ENCODE peak calls at places on chromosomes 2 and 18, in seven cellular contexts. One of them, this sample, is unnamed.

GRCh38 chr2:105136394-105136793 is 98.5 kb downstream of the MRPS9 start:
- DNase-seq in kidney: no peak
- DNase-seq in breast epithelium: no peak
- DNase-seq in brain microvascular endothelial cell: no peak
- DNase-seq in choroid plexus epithelial cell: no peak
- DNase-seq in B cell: no peak
- DNase-seq in esophagus squamous epithelium: no peak
- DNase-seq in this sample: no peak

GRCh38 chr2:121976912-121977311 is 221.5 kb downstream of the TSN start:
- DNase-seq in kidney: no peak
- DNase-seq in breast epithelium: no peak
- DNase-seq in brain microvascular endothelial cell: no peak
- DNase-seq in choroid plexus epithelial cell: no peak
- DNase-seq in B cell: no peak
- DNase-seq in esophagus squamous epithelium: no peak
- DNase-seq in this sample: no peak

GRCh38 chr2:74499269-74499939 is at the start of gene LBX2:
- DNase-seq in kidney: peak; percentile 81
- DNase-seq in breast epithelium: no peak
- DNase-seq in brain microvascular endothelial cell: no peak
- DNase-seq in choroid plexus epithelial cell: no peak
- DNase-seq in B cell: peak; percentile 41
- DNase-seq in esophagus squamous epithelium: no peak
- DNase-seq in this sample: peak; percentile 41

GRCh38 chr2:240812301-240812680 is 7.7 kb downstream of the KIF1A start:
- DNase-seq in kidney: no peak
- DNase-seq in breast epithelium: no peak
- DNase-seq in brain microvascular endothelial cell: no peak
- DNase-seq in choroid plexus epithelial cell: no peak
- DNase-seq in B cell: no peak
- DNase-seq in esophagus squamous epithelium: no peak
- DNase-seq in this sample: no peak

GRCh38 chr2:150165479-150165878 is 322.0 kb downstream of the RND3 start:
- DNase-seq in kidney: no peak
- DNase-seq in breast epithelium: no peak
- DNase-seq in brain microvascular endothelial cell: no peak
- DNase-seq in choroid plexus epithelial cell: no peak
- DNase-seq in B cell: no peak
- DNase-seq in esophagus squamous epithelium: no peak
- DNase-seq in this sample: no peak

GRCh38 chr2:9660154-9660553 is 29.4 kb upstream of the YWHAQ start:
- DNase-seq in kidney: no peak
- DNase-seq in breast epithelium: no peak
- DNase-seq in brain microvascular endothelial cell: no peak
- DNase-seq in choroid plexus epithelial cell: no peak
- DNase-seq in B cell: no peak
- DNase-seq in esophagus squamous epithelium: no peak
- DNase-seq in this sample: no peak

GRCh38 chr2:118269408-118270051 is 181.3 kb downstream of the INSIG2 start:
- DNase-seq in kidney: no peak
- DNase-seq in breast epithelium: no peak
- DNase-seq in brain microvascular endothelial cell: no peak
- DNase-seq in choroid plexus epithelial cell: no peak
- DNase-seq in B cell: no peak
- DNase-seq in esophagus squamous epithelium: no peak
- DNase-seq in this sample: no peak

GRCh38 chr2:182248362-182248761 is 178.5 kb downstream of the PDE1A start:
- DNase-seq in kidney: no peak
- DNase-seq in breast epithelium: no peak
- DNase-seq in brain microvascular endothelial cell: no peak
- DNase-seq in choroid plexus epithelial cell: no peak
- DNase-seq in B cell: no peak
- DNase-seq in esophagus squamous epithelium: no peak
- DNase-seq in this sample: no peak

GRCh38 chr2:19332503-19332902 is 25.9 kb downstream of the OSR1 start:
- DNase-seq in kidney: no peak
- DNase-seq in breast epithelium: no peak
- DNase-seq in brain microvascular endothelial cell: no peak
- DNase-seq in choroid plexus epithelial cell: no peak
- DNase-seq in B cell: no peak
- DNase-seq in esophagus squamous epithelium: no peak
- DNase-seq in this sample: no peak

GRCh38 chr2:134410831-134411231 is 157.0 kb downstream of the MGAT5 start:
- DNase-seq in kidney: no peak
- DNase-seq in breast epithelium: no peak
- DNase-seq in brain microvascular endothelial cell: peak; percentile 66
- DNase-seq in choroid plexus epithelial cell: peak; percentile 37
- DNase-seq in B cell: no peak
- DNase-seq in esophagus squamous epithelium: no peak
- DNase-seq in this sample: no peak

GRCh38 chr18:394997-395383 is 105.5 kb downstream of the COLEC12 start:
- DNase-seq in kidney: no peak
- DNase-seq in breast epithelium: no peak
- DNase-seq in brain microvascular endothelial cell: peak; percentile 46
- DNase-seq in choroid plexus epithelial cell: peak; percentile 74
- DNase-seq in B cell: no peak
- DNase-seq in esophagus squamous epithelium: no peak
- DNase-seq in this sample: no peak

GRCh38 chr2:159968282-159968900 is 94.0 kb downstream of the PLA2R1 start:
- DNase-seq in kidney: no peak
- DNase-seq in breast epithelium: no peak
- DNase-seq in brain microvascular endothelial cell: peak; percentile 32
- DNase-seq in choroid plexus epithelial cell: peak; percentile 75
- DNase-seq in B cell: no peak
- DNase-seq in esophagus squamous epithelium: no peak
- DNase-seq in this sample: peak; percentile 43

GRCh38 chr2:203164311-203164935 is 74.4 kb upstream of the CYP20A1 start:
- DNase-seq in kidney: no peak
- DNase-seq in breast epithelium: no peak
- DNase-seq in brain microvascular endothelial cell: no peak
- DNase-seq in choroid plexus epithelial cell: no peak
- DNase-seq in B cell: no peak
- DNase-seq in esophagus squamous epithelium: no peak
- DNase-seq in this sample: no peak

GRCh38 chr18:12092398-12093229 is 1.0 kb upstream of the ANKRD62 start:
- DNase-seq in kidney: peak; percentile 45
- DNase-seq in breast epithelium: no peak
- DNase-seq in brain microvascular endothelial cell: no peak
- DNase-seq in choroid plexus epithelial cell: no peak
- DNase-seq in B cell: no peak
- DNase-seq in esophagus squamous epithelium: no peak
- DNase-seq in this sample: peak; percentile 69

GRCh38 chr2:74414913-74415761 is 6.3 kb downstream of the C2orf81 start:
- DNase-seq in kidney: peak; percentile 84
- DNase-seq in breast epithelium: no peak
- DNase-seq in brain microvascular endothelial cell: no peak
- DNase-seq in choroid plexus epithelial cell: no peak
- DNase-seq in B cell: peak; percentile 79
- DNase-seq in esophagus squamous epithelium: no peak
- DNase-seq in this sample: peak; percentile 67

GRCh38 chr2:102844911-102845310 is 83.1 kb downstream of the TMEM182 start:
- DNase-seq in kidney: no peak
- DNase-seq in breast epithelium: no peak
- DNase-seq in brain microvascular endothelial cell: no peak
- DNase-seq in choroid plexus epithelial cell: no peak
- DNase-seq in B cell: no peak
- DNase-seq in esophagus squamous epithelium: no peak
- DNase-seq in this sample: no peak

GRCh38 chr2:39860538-39860937 is 81.5 kb upstream of the THUMPD2 start:
- DNase-seq in kidney: no peak
- DNase-seq in breast epithelium: no peak
- DNase-seq in brain microvascular endothelial cell: no peak
- DNase-seq in choroid plexus epithelial cell: no peak
- DNase-seq in B cell: no peak
- DNase-seq in esophagus squamous epithelium: no peak
- DNase-seq in this sample: no peak

GRCh38 chr2:178485356-178485755 is 5.1 kb downstream of the PLEKHA3 start:
- DNase-seq in kidney: no peak
- DNase-seq in breast epithelium: no peak
- DNase-seq in brain microvascular endothelial cell: no peak
- DNase-seq in choroid plexus epithelial cell: no peak
- DNase-seq in B cell: no peak
- DNase-seq in esophagus squamous epithelium: no peak
- DNase-seq in this sample: no peak

GRCh38 chr18:24395049-24395780 is 2.4 kb downstream of the OSBPL1A start:
- DNase-seq in kidney: no peak
- DNase-seq in breast epithelium: no peak
- DNase-seq in brain microvascular endothelial cell: no peak
- DNase-seq in choroid plexus epithelial cell: peak; percentile 40
- DNase-seq in B cell: no peak
- DNase-seq in esophagus squamous epithelium: no peak
- DNase-seq in this sample: no peak

GRCh38 chr18:75214766-75215515 is 4.3 kb downstream of the TSHZ1 start:
- DNase-seq in kidney: no peak
- DNase-seq in breast epithelium: no peak
- DNase-seq in brain microvascular endothelial cell: no peak
- DNase-seq in choroid plexus epithelial cell: no peak
- DNase-seq in B cell: no peak
- DNase-seq in esophagus squamous epithelium: no peak
- DNase-seq in this sample: no peak

GRCh38 chr2:152336854-152337510 is 2.0 kb downstream of the FMNL2 start:
- DNase-seq in kidney: no peak
- DNase-seq in breast epithelium: no peak
- DNase-seq in brain microvascular endothelial cell: peak; percentile 48
- DNase-seq in choroid plexus epithelial cell: peak; percentile 80
- DNase-seq in B cell: no peak
- DNase-seq in esophagus squamous epithelium: no peak
- DNase-seq in this sample: peak; percentile 8

GRCh38 chr18:72985686-72986085 is 117.9 kb upstream of the NETO1 start:
- DNase-seq in kidney: no peak
- DNase-seq in breast epithelium: no peak
- DNase-seq in brain microvascular endothelial cell: no peak
- DNase-seq in choroid plexus epithelial cell: no peak
- DNase-seq in B cell: no peak
- DNase-seq in esophagus squamous epithelium: no peak
- DNase-seq in this sample: no peak

GRCh38 chr2:211133766-211134165 is 577.4 kb downstream of the CPS1 start:
- DNase-seq in kidney: no peak
- DNase-seq in breast epithelium: no peak
- DNase-seq in brain microvascular endothelial cell: peak; percentile 44
- DNase-seq in choroid plexus epithelial cell: peak; percentile 13
- DNase-seq in B cell: no peak
- DNase-seq in esophagus squamous epithelium: no peak
- DNase-seq in this sample: no peak

DNA sequence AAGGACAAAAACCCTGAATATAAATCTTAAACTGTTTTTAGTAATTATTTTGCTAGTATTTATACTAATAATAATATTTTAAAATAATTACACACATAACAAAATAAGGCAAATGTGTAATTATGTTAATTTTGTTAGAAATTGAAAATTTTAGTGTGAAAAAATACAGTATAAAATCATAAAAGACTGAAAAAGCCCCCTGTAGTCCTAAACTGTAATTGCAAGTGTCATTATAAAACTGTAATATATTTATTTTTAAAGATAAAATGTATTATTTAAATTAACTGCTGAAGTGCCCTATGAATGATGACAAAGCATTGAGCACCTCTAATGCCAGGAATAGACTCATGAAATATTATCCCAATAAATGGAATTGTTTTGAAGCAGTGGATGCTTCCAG is 1117.7 kb downstream of the CBLN2 start:
- DNase-seq in kidney: no peak
- DNase-seq in breast epithelium: no peak
- DNase-seq in brain microvascular endothelial cell: no peak
- DNase-seq in choroid plexus epithelial cell: peak; percentile 12
- DNase-seq in B cell: no peak
- DNase-seq in esophagus squamous epithelium: no peak
- DNase-seq in this sample: no peak
- TF ChIP-seq CTCF in kidney: no peak
- TF ChIP-seq CTCF in breast epithelium: no peak
- TF ChIP-seq CTCF in brain microvascular endothelial cell: no peak
- TF ChIP-seq CTCF in choroid plexus epithelial cell: peak; percentile 30
- TF ChIP-seq CTCF in B cell: no peak
- TF ChIP-seq CTCF in esophagus squamous epithelium: no peak
- TF ChIP-seq CTCF in this sample: no peak

DNA sequence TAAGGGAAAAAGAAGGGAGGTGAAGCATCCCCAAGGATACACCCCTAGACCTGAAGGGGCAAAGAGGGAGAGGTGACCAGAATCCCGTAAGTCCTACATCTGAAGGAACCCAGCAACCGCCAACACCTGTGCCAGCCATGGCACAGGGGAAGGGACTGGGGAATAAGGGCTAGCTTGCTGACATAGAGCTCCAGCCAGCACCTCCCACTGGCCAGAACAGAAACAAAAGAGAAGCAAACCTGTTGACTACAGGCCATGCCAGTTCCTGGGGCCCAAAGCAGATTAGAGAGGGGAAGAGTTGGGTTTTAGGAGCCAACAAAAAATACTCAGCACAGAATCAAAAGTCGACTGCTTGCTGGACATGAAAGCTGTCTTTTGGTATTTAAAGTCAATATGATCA is 244.6 kb downstream of the SUCLG1 start:
- DNase-seq in kidney: no peak
- DNase-seq in breast epithelium: no peak
- DNase-seq in brain microvascular endothelial cell: no peak
- DNase-seq in choroid plexus epithelial cell: no peak
- DNase-seq in B cell: no peak
- DNase-seq in esophagus squamous epithelium: no peak
- DNase-seq in this sample: no peak
- TF ChIP-seq CTCF in kidney: no peak
- TF ChIP-seq CTCF in breast epithelium: no peak
- TF ChIP-seq CTCF in brain microvascular endothelial cell: no peak
- TF ChIP-seq CTCF in choroid plexus epithelial cell: no peak
- TF ChIP-seq CTCF in B cell: no peak
- TF ChIP-seq CTCF in esophagus squamous epithelium: no peak
- TF ChIP-seq CTCF in this sample: no peak

GRCh38 chr2:219206442-219207253 is at the start of gene ZFAND2B:
- DNase-seq in kidney: peak; percentile 98
- DNase-seq in breast epithelium: peak; percentile 93
- DNase-seq in brain microvascular endothelial cell: peak; percentile 85
- DNase-seq in choroid plexus epithelial cell: peak; percentile 93
- DNase-seq in B cell: peak; percentile 99
- DNase-seq in esophagus squamous epithelium: peak; percentile 82
- DNase-seq in this sample: peak; percentile 100
- TF ChIP-seq CTCF in kidney: no peak
- TF ChIP-seq CTCF in breast epithelium: no peak
- TF ChIP-seq CTCF in brain microvascular endothelial cell: peak; percentile 18
- TF ChIP-seq CTCF in choroid plexus epithelial cell: no peak
- TF ChIP-seq CTCF in B cell: no peak
- TF ChIP-seq CTCF in esophagus squamous epithelium: no peak
- TF ChIP-seq CTCF in this sample: no peak

GRCh38 chr2:66495788-66496640 is 61.1 kb downstream of the MEIS1 start:
- DNase-seq in kidney: peak; percentile 73
- DNase-seq in breast epithelium: peak; percentile 46
- DNase-seq in brain microvascular endothelial cell: peak; percentile 48
- DNase-seq in choroid plexus epithelial cell: peak; percentile 87
- DNase-seq in B cell: no peak
- DNase-seq in esophagus squamous epithelium: no peak
- DNase-seq in this sample: no peak

GRCh38 chr2:66498597-66498910 is 63.6 kb downstream of the MEIS1 start:
- DNase-seq in kidney: no peak
- DNase-seq in breast epithelium: no peak
- DNase-seq in brain microvascular endothelial cell: no peak
- DNase-seq in choroid plexus epithelial cell: no peak
- DNase-seq in B cell: no peak
- DNase-seq in esophagus squamous epithelium: no peak
- DNase-seq in this sample: no peak

GRCh38 chr2:66496680-66497420 is 61.9 kb downstream of the MEIS1 start:
- DNase-seq in kidney: no peak
- DNase-seq in breast epithelium: no peak
- DNase-seq in brain microvascular endothelial cell: no peak
- DNase-seq in choroid plexus epithelial cell: no peak
- DNase-seq in B cell: no peak
- DNase-seq in esophagus squamous epithelium: no peak
- DNase-seq in this sample: no peak

GRCh38 chr2:66494708-66495107 is 59.8 kb downstream of the MEIS1 start:
- DNase-seq in kidney: no peak
- DNase-seq in breast epithelium: peak; percentile 40
- DNase-seq in brain microvascular endothelial cell: no peak
- DNase-seq in choroid plexus epithelial cell: peak; percentile 59
- DNase-seq in B cell: no peak
- DNase-seq in esophagus squamous epithelium: no peak
- DNase-seq in this sample: no peak

GRCh38 chr2:66497706-66498596 is 63.0 kb downstream of the MEIS1 start:
- DNase-seq in kidney: no peak
- DNase-seq in breast epithelium: no peak
- DNase-seq in brain microvascular endothelial cell: no peak
- DNase-seq in choroid plexus epithelial cell: no peak
- DNase-seq in B cell: no peak
- DNase-seq in esophagus squamous epithelium: no peak
- DNase-seq in this sample: no peak
- TF ChIP-seq CTCF in kidney: no peak
- TF ChIP-seq CTCF in breast epithelium: no peak
- TF ChIP-seq CTCF in brain microvascular endothelial cell: no peak
- TF ChIP-seq CTCF in choroid plexus epithelial cell: no peak
- TF ChIP-seq CTCF in B cell: no peak
- TF ChIP-seq CTCF in esophagus squamous epithelium: no peak
- TF ChIP-seq CTCF in this sample: no peak